ENCODE peak calls at places on chromosomes 13 and 19, in seven cellular contexts. Q is thoracic aorta, I is right lobe of liver, K is neuronal stem cell, Y is fibroblast of lung, X is IMR-90, Z is left ventricle myocardium inferior. P is an unnamed sample. For H3K9me3, the result is how much of the 10 kb centered on the place peaks cover.

GRCh38 chr19:677201-677600 is 1.0 kb downstream of the FSTL3 start:
- DNase-seq in Y (peak), I (peak), Q (peak), X (peak), Z (peak), K (no peak), P (peak)

GRCh38 chr19:51136891-51137551 is 5.1 kb upstream of the SIGLEC7 start:
- DNase-seq in K (no peak), X (no peak), Q (no peak), Z (no peak), I (no peak), Y (no peak), P (no peak)

GRCh38 chr19:54430306-54431254 is 15.3 kb downstream of the TTYH1 start:
- DNase-seq in Q (no peak), X (no peak), Y (peak), K (no peak), I (no peak), Z (peak), P (peak)

GRCh38 chr13:110346661-110347067 is 39.6 kb downstream of the COL4A2 start:
- DNase-seq in Q (no peak), Y (no peak), I (no peak), K (no peak), Z (no peak), X (no peak), P (peak)

GRCh38 chr13:84192125-84192524 is 309.9 kb upstream of the SLITRK1 start:
- DNase-seq in X (peak), Z (no peak), Y (peak), K (no peak), Q (no peak), I (no peak), P (no peak)

GRCh38 chr19:18593367-18594095 is 4.9 kb downstream of the REX1BD start:
- DNase-seq in Q (no peak), K (no peak), I (no peak), X (no peak), Z (no peak), Y (no peak), P (no peak)

GRCh38 chr13:36163303-36163702 is 32.1 kb upstream of the DCLK1 start:
- DNase-seq in Q (no peak), K (no peak), I (no peak), Y (no peak), X (no peak), Z (no peak), P (no peak)

GRCh38 chr13:59562924-59563323 is 600.8 kb downstream of the DIAPH3 start:
- DNase-seq in Y (no peak), Z (no peak), K (no peak), X (no peak), I (no peak), Q (no peak), P (no peak)

GRCh38 chr19:56120371-56121179 is 520 bp downstream of the ZNF787 start:
- DNase-seq in I (peak), Z (peak), Q (peak), K (no peak), X (peak), Y (peak), P (peak)

GRCh38 chr13:45943965-45944364 is 92.4 kb upstream of the SIAH3 start:
- DNase-seq in Z (no peak), I (no peak), Q (no peak), K (no peak), X (peak), Y (peak), P (no peak)

GRCh38 chr13:106596287-106596937 is 28.5 kb upstream of the ARGLU1 start:
- DNase-seq in K (no peak), Y (no peak), Q (no peak), I (no peak), Z (no peak), X (no peak), P (no peak)

GRCh38 chr13:95970878-95971277 is 82.3 kb downstream of the UGGT2 start:
- DNase-seq in K (no peak), Z (no peak), X (no peak), I (no peak), Q (no peak), Y (no peak), P (no peak)

GRCh38 chr19:12937243-12938053 is 961 bp upstream of the CALR start:
- DNase-seq in Y (no peak), I (peak), Q (no peak), K (no peak), X (no peak), Z (no peak), P (peak)

GRCh38 chr19:54470991-54471782 is 1.9 kb downstream of the CDC42EP5 start:
- DNase-seq in I (no peak), X (no peak), Y (no peak), Q (no peak), K (no peak), Z (peak), P (peak)

GRCh38 chr13:113620036-113620435 is 35.5 kb downstream of the TFDP1 start:
- DNase-seq in I (no peak), Q (no peak), K (no peak), Z (peak), Y (no peak), X (no peak), P (no peak)

GRCh38 chr13:106533940-106534843 is 1.3 kb downstream of the EFNB2 start:
- DNase-seq in Z (peak), Q (no peak), I (peak), X (peak), Y (peak), K (no peak), P (peak)

GRCh38 chr13:113990321-113990837 is 16.5 kb upstream of the C13orf46 start:
- DNase-seq in K (no peak), Y (no peak), X (no peak), Q (peak), I (no peak), Z (no peak), P (no peak)

GRCh38 chr13:113059891-113060290 is 45.7 kb upstream of the F7 start:
- DNase-seq in X (no peak), Z (peak), I (peak), K (no peak), Y (no peak), Q (no peak), P (no peak)

GRCh38 chr13:21047087-21047486 is 14.3 kb downstream of the LATS2 start:
- DNase-seq in I (no peak), Z (no peak), X (no peak), Y (no peak), K (no peak), Q (no peak), P (no peak)

GRCh38 chr13:97344250-97345175 is 89.5 kb upstream of the RAP2A start:
- DNase-seq in Y (peak), K (peak), X (peak), I (no peak), Z (peak), Q (no peak), P (peak)

GRCh38 chr13:51258612-51259358 is 36.6 kb downstream of the FAM124A start:
- DNase-seq in I (no peak), X (no peak), Q (no peak), Y (no peak), Z (no peak), K (no peak), P (no peak)

GRCh38 chr13:20006206-20006605 is 47.7 kb downstream of the ZMYM2 start:
- DNase-seq in K (no peak), I (no peak), Y (peak), Q (no peak), X (peak), Z (no peak), P (no peak)

GRCh38 chr19:15195381-15195964 is 5.3 kb downstream of the NOTCH3 start:
- DNase-seq in K (peak), Y (peak), X (peak), Z (peak), I (no peak), Q (peak), P (peak)

GRCh38 chr19:44891016-44891882 is at the start of gene TOMM40:
- DNase-seq in X (peak), K (no peak), Y (no peak), Z (peak), Q (peak), I (peak), P (no peak)

GRCh38 chr13:111994578-111994977 is 72.4 kb upstream of the SOX1 start:
- DNase-seq in Z (no peak), Y (no peak), Q (no peak), K (no peak), I (no peak), X (no peak), P (no peak)

GRCh38 chr19:35098413-35099049 is 17.1 kb upstream of the FXYD3 start:
- DNase-seq in I (peak), Z (peak), Q (no peak), Y (no peak), X (no peak), K (no peak), P (no peak)

GRCh38 chr13:35965226-35965927 is 165.8 kb downstream of the DCLK1 start:
- DNase-seq in Z (no peak), Y (peak), K (no peak), X (no peak), I (no peak), Q (no peak), P (no peak)

GRCh38 chr13:41554180-41554579 is 96.8 kb downstream of the RGCC start:
- DNase-seq in X (no peak), Y (no peak), Q (no peak), K (no peak), I (no peak), Z (no peak), P (no peak)

GRCh38 chr13:99198630-99199029 is 2.0 kb upstream of the UBAC2 start:
- DNase-seq in Z (no peak), K (no peak), X (no peak), Y (no peak), I (no peak), Q (no peak), P (peak)

GRCh38 chr13:55576389-55576788 is 1564.3 kb upstream of the PRR20A start:
- DNase-seq in X (no peak), K (no peak), Q (no peak), Z (no peak), I (no peak), Y (no peak), P (no peak)

GRCh38 chr13:25095862-25096453 is at the start of gene PABPC3:
- DNase-seq in I (no peak), X (no peak), Z (no peak), Y (peak), Q (no peak), K (no peak), P (no peak)

GRCh38 chr19:56393119-56394012 is at the start of gene ZNF582:
- DNase-seq in K (peak), I (peak), X (peak), Y (peak), Z (peak), Q (peak), P (peak)

GRCh38 chr13:98433654-98434053 is 143.3 kb downstream of the STK24 start:
- DNase-seq in K (no peak), I (no peak), Z (no peak), Y (no peak), Q (no peak), X (no peak), P (no peak)

GRCh38 chr13:52125547-52125946 is 3.3 kb downstream of the NEK5 start:
- DNase-seq in X (no peak), K (no peak), Y (no peak), I (no peak), Q (no peak), Z (no peak), P (no peak)

GRCh38 chr13:52070929-52071523 is 46.5 kb downstream of the UTP14C start:
- DNase-seq in K (no peak), Q (no peak), Y (peak), X (peak), I (no peak), Z (no peak), P (no peak)

GRCh38 chr19:16927883-16928282 is 39.1 kb downstream of the F2RL3 start:
- DNase-seq in Q (no peak), X (no peak), Y (no peak), K (no peak), I (no peak), Z (no peak), P (no peak)

GRCh38 chr19:16931306-16931705 is 42.5 kb downstream of the F2RL3 start:
- DNase-seq in Y (no peak), I (no peak), X (no peak), Q (no peak), Z (no peak), K (no peak), P (no peak)

GRCh38 chr19:16930753-16931152 is 42.0 kb downstream of the F2RL3 start:
- DNase-seq in Y (no peak), X (no peak), I (no peak), Q (no peak), Z (no peak), K (no peak), P (peak)

GRCh38 chr19:16928916-16929315 is 40.1 kb downstream of the F2RL3 start:
- DNase-seq in K (no peak), Z (no peak), Q (no peak), X (no peak), Y (no peak), I (no peak), P (no peak)

GRCh38 chr19:16928351-16928750 is 39.6 kb downstream of the F2RL3 start:
- DNase-seq in Z (no peak), Y (no peak), Q (no peak), I (no peak), K (no peak), X (no peak), P (no peak)
- H3K9me3 ChIP-seq in Z (under half), Y (under half), Q (under half), I (under half), K (under half), X (under half), P (under half)

DNA sequence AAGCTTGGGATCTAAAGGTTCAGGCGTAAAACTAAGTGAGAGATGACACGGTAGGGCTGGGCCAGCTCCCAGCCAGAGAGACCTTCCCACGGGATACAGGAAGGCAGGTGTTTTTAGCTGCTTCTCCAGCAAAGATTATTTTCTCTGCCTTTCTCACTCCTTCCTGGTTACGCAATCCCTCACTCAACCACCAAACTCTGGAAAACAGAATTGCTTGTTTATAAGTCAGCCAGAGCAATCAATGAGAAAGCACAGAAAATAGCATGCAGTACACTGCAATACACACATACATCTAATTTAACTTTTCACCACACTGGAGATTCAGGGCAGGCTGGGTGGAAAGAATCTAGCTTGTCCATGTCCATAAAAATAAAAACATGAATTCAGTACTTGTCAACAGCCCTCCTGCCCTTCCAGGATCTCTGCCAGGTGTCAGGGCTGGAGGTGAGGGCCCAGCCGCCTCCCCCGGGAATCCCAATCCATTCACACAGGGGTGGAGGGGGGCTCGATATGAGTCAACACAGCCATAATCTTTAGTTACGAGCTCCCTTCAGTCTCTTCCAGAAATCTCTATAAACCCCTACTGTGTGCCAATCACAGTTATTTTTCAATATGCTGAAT is 12.2 kb downstream of the RHPN2 start:
- DNase-seq in K (no peak), Z (no peak), Y (peak), I (peak), Q (no peak), X (peak), P (peak)
- H3K27ac ChIP-seq in K (no peak), Z (peak), Y (no peak), I (peak), Q (no peak), X (no peak), P (peak)

GRCh38 chr19:2767688-2768087 is 15.4 kb downstream of the SGTA start:
- DNase-seq in Q (no peak), Z (no peak), I (no peak), Y (no peak), X (no peak), K (no peak), P (no peak)
- H3K9me3 ChIP-seq in Q (under half), Z (under half), I (under half), Y (under half), X (under half), K (under half), P (under half)

DNA sequence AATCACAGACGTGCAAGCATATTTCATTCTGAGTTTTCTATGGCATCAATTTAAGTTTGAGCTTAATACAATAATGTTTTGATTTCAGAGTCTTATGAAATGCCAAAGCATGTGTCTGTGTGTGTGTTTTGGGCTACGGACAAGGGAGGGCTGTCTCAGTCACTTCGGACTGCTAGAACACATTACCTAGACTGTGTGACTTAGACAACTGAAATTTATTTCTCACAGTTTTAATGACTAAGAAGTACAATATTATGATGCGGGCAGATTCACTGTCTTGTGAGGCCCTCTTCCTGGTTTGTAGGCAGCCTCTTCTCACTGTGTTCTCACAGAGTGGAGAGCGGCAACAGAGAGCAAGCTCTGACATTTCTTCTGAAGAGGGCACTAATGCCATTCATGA is 1202.0 kb downstream of the EFNB2 start:
- DNase-seq in K (no peak), X (peak), I (no peak), Q (no peak), Y (no peak), Z (no peak), P (no peak)
- H3K27ac ChIP-seq in K (no peak), X (peak), I (no peak), Q (peak), Y (no peak), Z (no peak), P (no peak)